ENCODE peak calls at places on chromosome 19, in five cellular contexts. W is HepG2, J is HTR-8/SVneo, L is ureter, V is glutamatergic neuron. T is an unnamed sample.

GRCh38 chr19:38877781-38878574 is at the start of gene RINL:
- DNase-seq in W (no peak), J (no peak), L (peak), V (no peak), T (no peak)

GRCh38 chr19:6239401-6239844 is 40.4 kb downstream of the MLLT1 start:
- DNase-seq in W (no peak), J (no peak), L (no peak), V (no peak), T (no peak)

GRCh38 chr19:17340871-17341357 is 3.6 kb downstream of the GTPBP3 start:
- DNase-seq in W (peak), J (no peak), L (no peak), V (peak), T (no peak)

GRCh38 chr19:14475251-14476073 is at the start of gene PTGER1:
- DNase-seq in W (no peak), J (no peak), L (no peak), V (peak), T (no peak)

GRCh38 chr19:53552001-53552721 is 14.2 kb downstream of the ZNF331 start:
- DNase-seq in W (no peak), J (no peak), L (no peak), V (no peak), T (no peak)

GRCh38 chr19:29690842-29691241 is 24.2 kb downstream of the C19orf12 start:
- DNase-seq in W (peak), J (no peak), L (no peak), V (no peak), T (peak)

GRCh38 chr19:30391554-30392551 is 19.7 kb downstream of the ZNF536 start:
- DNase-seq in W (no peak), J (no peak), L (no peak), V (no peak), T (no peak)

GRCh38 chr19:17302391-17303166 is 646 bp downstream of the ABHD8 start:
- DNase-seq in W (no peak), J (no peak), L (no peak), V (no peak), T (no peak)

GRCh38 chr19:31356587-31357314 is 7.5 kb upstream of the TSHZ3 start:
- DNase-seq in W (no peak), J (no peak), L (no peak), V (peak), T (no peak)

GRCh38 chr19:33684550-33685303 is 63.0 kb downstream of the CHST8 start:
- DNase-seq in W (no peak), J (no peak), L (no peak), V (peak), T (no peak)

GRCh38 chr19:29715695-29716581 is 877 bp upstream of the C19orf12 start:
- DNase-seq in W (peak), J (no peak), L (no peak), V (no peak), T (no peak)

GRCh38 chr19:3599776-3600183 is 6.9 kb downstream of the TBXA2R start:
- DNase-seq in W (no peak), J (no peak), L (no peak), V (no peak), T (no peak)

GRCh38 chr19:3265432-3265831 is 41.0 kb downstream of the CELF5 start:
- DNase-seq in W (no peak), J (no peak), L (no peak), V (no peak), T (no peak)

GRCh38 chr19:45076029-45076850 is at the start of gene ZNF296:
- DNase-seq in W (peak), J (peak), L (peak), V (peak), T (peak)

GRCh38 chr19:41535029-41535622 is 40.8 kb upstream of the CEACAM21 start:
- DNase-seq in W (no peak), J (no peak), L (no peak), V (no peak), T (no peak)

GRCh38 chr19:55348317-55349034 is 6.0 kb downstream of the COX6B2 start:
- DNase-seq in W (no peak), J (no peak), L (no peak), V (no peak), T (no peak)

GRCh38 chr19:41551711-41552110 is 24.3 kb upstream of the CEACAM21 start:
- DNase-seq in W (no peak), J (no peak), L (no peak), V (no peak), T (no peak)

GRCh38 chr19:13012390-13012689 is 17.1 kb downstream of the NFIX start:
- DNase-seq in W (no peak), J (no peak), L (no peak), V (no peak), T (no peak)

GRCh38 chr19:45524575-45525129 is 17.4 kb downstream of the VASP start:
- DNase-seq in W (no peak), J (no peak), L (no peak), V (no peak), T (no peak)

GRCh38 chr19:17684256-17684655 is 3.9 kb downstream of the UNC13A start:
- DNase-seq in W (no peak), J (no peak), L (no peak), V (no peak), T (no peak)

GRCh38 chr19:32691952-32692726 is 518 bp downstream of the NUDT19 start:
- DNase-seq in W (no peak), J (no peak), L (no peak), V (peak), T (no peak)

GRCh38 chr19:19417618-19418270 is 12.3 kb downstream of the GATAD2A start:
- DNase-seq in W (no peak), J (no peak), L (no peak), V (no peak), T (no peak)

GRCh38 chr19:19120308-19121156 is 17.7 kb downstream of the TMEM161A start:
- DNase-seq in W (peak), J (no peak), L (peak), V (peak), T (peak)

GRCh38 chr19:35780058-35780457 is 4.7 kb downstream of the ARHGAP33 start:
- DNase-seq in W (no peak), J (no peak), L (no peak), V (no peak), T (no peak)

GRCh38 chr19:45705710-45706415 is 13.4 kb downstream of the QPCTL start:
- DNase-seq in W (no peak), J (no peak), L (no peak), V (no peak), T (no peak)

GRCh38 chr19:42251572-42251990 is 3.3 kb downstream of the ERF start:
- DNase-seq in W (no peak), J (no peak), L (no peak), V (no peak), T (peak)

GRCh38 chr19:1624458-1624857 is 19.2 kb upstream of the UQCR11 start:
- DNase-seq in W (peak), J (peak), L (no peak), V (peak), T (peak)

GRCh38 chr19:11291415-11291814 is 4.5 kb upstream of the TSPAN16 start:
- DNase-seq in W (no peak), J (no peak), L (no peak), V (no peak), T (no peak)

GRCh38 chr19:48506138-48506733 is 5.4 kb downstream of the LMTK3 start:
- DNase-seq in W (peak), J (no peak), L (no peak), V (no peak), T (no peak)

GRCh38 chr19:46225558-46226004 is 4.0 kb upstream of the IGFL1 start:
- DNase-seq in W (no peak), J (no peak), L (no peak), V (no peak), T (no peak)

GRCh38 chr19:40611096-40611495 is 9.9 kb downstream of the LTBP4 start:
- DNase-seq in W (no peak), J (no peak), L (peak), V (no peak), T (no peak)

GRCh38 chr19:55454787-55455243 is 6.6 kb downstream of the ISOC2 start:
- DNase-seq in W (peak), J (peak), L (no peak), V (peak), T (peak)

T was measured in A549.